ENCODE peak calls at places on chromosomes 2 and 18, in seven cellular contexts. R is CD8-positive, alpha-beta memory T cell; U is adrenal gland; N is IMR-90; O is GM12878; C is CD4-positive, alpha-beta T cell; T is H9. W is an unnamed sample.

GRCh38 chr2:189533274-189534035 is 47.1 kb downstream of the SLC40A1 start:
- DNase-seq in R (no peak), U (no peak), N (no peak), O (no peak), C (no peak), T (no peak), W (no peak)

GRCh38 chr2:47250576-47251403 is 95.7 kb upstream of the STPG4 start:
- DNase-seq in R (no peak), U (no peak), N (no peak), O (no peak), C (no peak), T (no peak), W (no peak)

GRCh38 chr2:186690796-186691195 is 3.1 kb upstream of the FAM171B start:
- DNase-seq in R (no peak), U (no peak), N (peak; percentile 18), O (no peak), C (no peak), T (no peak), W (no peak)

GRCh38 chr2:165162466-165162865 is 41.4 kb downstream of the SCN3A start:
- DNase-seq in R (no peak), U (no peak), N (no peak), O (no peak), C (no peak), T (no peak), W (no peak)

GRCh38 chr18:8559612-8560011 is 49.6 kb upstream of the RAB12 start:
- DNase-seq in R (no peak), U (no peak), N (peak; percentile 18), O (no peak), C (no peak), T (no peak), W (no peak)

GRCh38 chr2:159711562-159712193 is 628 bp upstream of the MARCHF7 start:
- DNase-seq in R (no peak), U (no peak), N (no peak), O (peak; percentile 30), C (no peak), T (no peak), W (no peak)

GRCh38 chr18:32386466-32386865 is 84.2 kb downstream of the GAREM1 start:
- DNase-seq in R (no peak), U (no peak), N (no peak), O (no peak), C (no peak), T (no peak), W (no peak)

GRCh38 chr18:24095976-24096375 is 42.9 kb upstream of the CABYR start:
- DNase-seq in R (no peak), U (no peak), N (no peak), O (no peak), C (no peak), T (no peak), W (no peak)

DNA sequence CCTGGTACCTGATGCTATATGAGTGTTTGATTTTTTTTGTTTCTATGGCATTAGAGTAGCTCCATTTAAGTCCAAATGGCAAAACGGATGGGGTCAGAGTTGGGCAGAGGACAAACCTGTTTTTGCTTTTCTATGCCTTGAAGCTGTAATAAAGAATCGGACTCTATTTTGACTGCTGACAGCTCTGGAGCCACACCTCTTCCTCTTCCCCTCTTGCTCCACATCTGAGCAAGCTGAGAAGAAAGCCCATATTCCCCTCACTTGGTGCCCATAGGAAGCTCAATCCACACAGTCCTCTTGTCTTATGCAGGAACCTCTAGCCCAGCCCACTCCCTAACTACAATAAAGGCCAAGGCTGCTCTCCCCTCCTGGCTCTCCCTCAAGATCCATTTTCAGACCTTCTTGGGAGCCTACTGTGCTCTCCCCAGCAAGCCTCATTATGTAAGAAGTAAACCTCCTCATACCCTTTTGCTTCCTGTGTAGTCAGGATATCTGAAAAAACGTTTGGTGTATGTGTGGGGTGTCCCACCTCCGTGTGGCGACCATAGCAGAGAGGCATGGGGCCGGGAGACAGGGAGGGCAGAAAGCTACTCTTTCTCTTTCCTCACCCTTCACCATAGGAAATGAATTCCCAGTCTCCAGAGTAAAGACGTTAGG is 42.0 kb upstream of the RAPGEF4 start:
- DNase-seq in R (no peak), U (no peak), N (no peak), O (no peak), C (no peak), T (no peak), W (no peak)
- H3K27ac ChIP-seq in R (no peak overlapping the region), U (no peak overlapping the region), N (peak overlapping the region; percentile 61), O (no peak overlapping the region), C (no peak overlapping the region), T (no peak overlapping the region), W (no peak overlapping the region)

DNA sequence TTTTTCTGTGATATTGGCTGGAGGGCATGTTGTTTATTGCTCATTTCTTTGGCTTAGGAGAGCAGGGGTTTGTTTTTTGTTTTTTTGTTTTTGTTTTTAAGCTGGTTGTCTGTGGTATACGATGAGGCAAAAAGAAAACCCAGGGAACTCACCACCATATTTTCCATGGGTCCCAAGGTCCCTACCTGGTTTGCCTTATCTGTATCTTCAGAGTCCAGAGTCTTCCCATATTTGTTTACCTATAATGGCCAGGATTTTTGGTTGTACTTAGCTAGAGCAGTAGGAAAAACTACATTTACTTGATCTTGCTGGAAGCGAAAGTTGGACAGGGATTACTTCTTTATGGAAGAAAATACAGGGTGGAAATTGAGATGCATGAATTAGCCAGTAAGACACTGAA is 9.5 kb downstream of the LCLAT1 start:
- DNase-seq in R (no peak), U (no peak), N (no peak), O (no peak), C (no peak), T (no peak), W (no peak)
- H3K27ac ChIP-seq in R (no peak overlapping the region), U (no peak overlapping the region), N (no peak overlapping the region), O (no peak overlapping the region), C (no peak overlapping the region), T (no peak overlapping the region), W (no peak overlapping the region)

GRCh38 chr2:183033951-183034350 is 4.3 kb downstream of the NCKAP1 start:
- DNase-seq in R (no peak), U (no peak), N (no peak), O (no peak), C (no peak), T (no peak), W (no peak)
- H3K27ac ChIP-seq in R (no peak overlapping the region), U (no peak overlapping the region), N (no peak overlapping the region), O (no peak overlapping the region), C (no peak overlapping the region), T (no peak overlapping the region), W (no peak overlapping the region)

DNA sequence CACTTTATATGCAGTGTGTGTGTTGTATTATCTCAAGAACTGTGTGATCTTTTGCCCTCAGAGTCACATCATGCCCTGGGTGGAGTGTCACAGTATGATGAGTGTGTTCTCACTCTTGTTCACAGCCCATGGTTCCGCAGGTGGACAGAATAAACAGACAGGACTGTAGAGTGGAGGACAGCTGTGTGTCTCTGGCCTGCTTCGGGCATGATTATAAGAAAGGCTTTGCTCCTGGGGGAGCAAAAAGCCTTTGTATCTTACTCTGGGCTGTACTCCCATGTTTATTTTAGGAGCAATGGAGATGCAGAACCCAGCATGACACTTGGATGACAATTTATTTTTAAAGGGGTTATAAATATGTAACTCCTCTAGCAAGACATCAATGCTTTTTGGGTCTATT is 371.7 kb upstream of the MEX3C start:
- DNase-seq in R (no peak), U (no peak), N (no peak), O (no peak), C (no peak), T (no peak), W (no peak)
- H3K27ac ChIP-seq in R (no peak overlapping the region), U (no peak overlapping the region), N (no peak overlapping the region), O (no peak overlapping the region), C (no peak overlapping the region), T (no peak overlapping the region), W (no peak overlapping the region)

DNA sequence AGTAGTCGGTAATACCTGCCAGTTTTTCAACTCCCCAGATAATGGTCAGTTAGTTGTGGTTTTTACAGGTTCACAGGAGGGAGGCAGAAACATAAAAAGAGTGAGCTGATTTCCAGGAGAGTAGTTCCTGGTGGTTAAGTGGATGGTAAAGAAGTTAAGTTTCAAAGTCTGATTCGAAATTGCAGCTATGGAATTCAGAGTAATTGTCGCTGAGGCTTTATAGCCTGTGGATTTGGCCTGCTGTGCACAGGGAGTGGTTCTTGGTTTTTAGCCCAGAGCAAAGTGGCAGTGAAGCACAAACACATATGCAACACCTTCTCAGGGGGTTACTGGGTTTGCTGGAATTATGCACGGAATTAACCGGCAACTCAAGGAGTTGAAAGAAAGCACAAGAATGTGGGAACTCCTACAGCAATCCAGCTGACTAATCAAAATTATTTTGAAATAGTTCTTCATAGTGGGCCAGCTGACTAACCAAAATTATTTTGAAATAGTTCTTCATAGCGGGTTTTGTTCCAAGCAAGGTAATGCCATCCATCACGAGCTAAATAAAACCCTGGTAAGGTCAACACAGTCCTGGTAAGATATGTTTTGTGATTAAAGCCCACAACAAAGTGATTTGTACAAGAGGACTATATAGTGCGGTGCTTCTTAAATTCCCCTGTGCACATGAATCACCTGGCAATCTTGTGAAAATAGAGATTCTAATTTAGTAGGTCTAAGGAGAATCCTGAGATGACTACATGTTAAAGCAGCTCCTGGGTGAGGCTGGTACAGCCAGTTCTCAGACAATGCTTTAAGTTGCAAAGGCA is 94.4 kb downstream of the SGPP2 start:
- DNase-seq in R (no peak), U (peak; percentile 22), N (no peak), O (no peak), C (no peak), T (no peak), W (peak; percentile 83)
- H3K27ac ChIP-seq in R (no peak overlapping the region), U (peak overlapping the region; percentile 56), N (no peak overlapping the region), O (no peak overlapping the region), C (no peak overlapping the region), T (no peak overlapping the region), W (peak overlapping the region; percentile 81)

DNA sequence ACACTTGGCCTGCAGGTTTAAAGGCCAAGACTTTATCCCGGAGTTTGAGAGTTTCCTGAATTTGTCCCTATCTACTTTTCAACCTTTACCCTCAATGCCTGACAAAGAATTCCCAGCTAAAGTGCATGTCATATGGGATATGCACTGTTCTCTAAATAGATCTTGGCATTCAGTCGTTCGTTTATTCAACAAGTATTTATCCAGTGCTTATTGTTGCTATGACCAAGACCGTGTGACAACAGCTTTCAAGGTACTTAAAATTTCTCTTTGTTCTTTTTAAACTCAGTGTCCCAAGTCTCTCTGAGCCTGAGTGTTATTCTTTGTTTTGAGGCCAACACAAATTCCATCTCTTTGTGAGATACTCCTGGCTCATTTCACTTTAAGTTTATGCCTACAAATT is 133.4 kb downstream of the RGPD3 start:
- DNase-seq in R (no peak), U (no peak), N (no peak), O (no peak), C (no peak), T (no peak), W (no peak)
- H3K27ac ChIP-seq in R (no peak overlapping the region), U (no peak overlapping the region), N (no peak overlapping the region), O (no peak overlapping the region), C (no peak overlapping the region), T (no peak overlapping the region), W (no peak overlapping the region)

GRCh38 chr18:70296289-70296688 is 7.4 kb downstream of the SOCS6 start:
- DNase-seq in R (no peak), U (no peak), N (no peak), O (no peak), C (no peak), T (no peak), W (no peak)
- H3K27ac ChIP-seq in R (no peak overlapping the region), U (no peak overlapping the region), N (peak overlapping the region; percentile 4), O (no peak overlapping the region), C (no peak overlapping the region), T (no peak overlapping the region), W (no peak overlapping the region)

DNA sequence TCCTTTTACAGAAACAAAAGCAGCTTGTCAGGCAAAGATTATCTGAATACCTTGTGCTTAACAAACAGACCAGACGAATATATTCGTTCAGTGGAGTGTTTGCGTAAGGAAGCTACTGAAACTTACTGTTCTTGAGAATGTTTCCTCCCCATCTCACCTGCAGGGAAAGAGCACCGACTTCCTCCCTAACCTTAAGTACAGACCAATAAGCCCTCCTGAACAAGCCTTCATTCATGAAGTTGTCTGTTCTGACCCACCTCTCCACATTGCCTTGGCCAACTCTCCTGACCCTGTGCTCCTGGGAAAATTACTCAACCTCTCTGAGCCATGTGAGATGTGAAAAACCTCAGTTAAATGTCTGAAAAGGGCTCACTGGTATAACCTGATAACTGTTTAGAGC is 35.2 kb downstream of the STK39 start:
- DNase-seq in R (no peak), U (no peak), N (no peak), O (no peak), C (no peak), T (no peak), W (peak; percentile 36)
- H3K27ac ChIP-seq in R (no peak overlapping the region), U (no peak overlapping the region), N (no peak overlapping the region), O (no peak overlapping the region), C (no peak overlapping the region), T (no peak overlapping the region), W (peak overlapping the region; percentile 80)

W was measured in epithelial cell of prostate.